ENCODE peak calls at places on chromosomes 1 and 21, in four cellular contexts. P is fibroblast of lung, F is psoas muscle, C is cardiac fibroblast. X is an unnamed sample.

GRCh38 chr1:7046314-7046713 is 261.1 kb downstream of the CAMTA1 start:
- DNase-seq in C (peak; percentile 39), P (peak; percentile 55), F (no peak), X (peak; percentile 40)

GRCh38 chr1:187696092-187696491 is 867.3 kb downstream of the PLA2G4A start:
- DNase-seq in C (peak; percentile 12), F (peak; percentile 16), P (peak; percentile 3), X (no peak)

GRCh38 chr1:85894651-85895050 is 186.4 kb upstream of the ZNHIT6 start:
- DNase-seq in C (peak; percentile 64), F (no peak), P (peak; percentile 62), X (no peak)

GRCh38 chr21:44454747-44455523 is at the start of gene LRRC3:
- DNase-seq in P (peak; percentile 75), F (peak; percentile 88), C (peak; percentile 85), X (peak; percentile 34)

GRCh38 chr1:91124989-91125417 is 103.2 kb upstream of the ZNF644 start:
- DNase-seq in F (no peak), C (no peak), P (no peak), X (no peak)

GRCh38 chr21:43269461-43269860 is 100.7 kb downstream of the CRYAA start:
- DNase-seq in P (no peak), C (no peak), F (peak; percentile 31), X (no peak)

GRCh38 chr1:9892563-9893528 is 17.2 kb downstream of the CTNNBIP1 start:
- DNase-seq in P (peak; percentile 69), F (no peak), C (peak; percentile 81), X (no peak)

GRCh38 chr1:6667139-6667538 is 34.5 kb downstream of the DNAJC11 start:
- DNase-seq in C (no peak), P (no peak), F (no peak), X (no peak)

GRCh38 chr1:167913895-167914502 is at the start of gene ADCY10:
- DNase-seq in F (no peak), C (no peak), P (no peak), X (no peak)

GRCh38 chr21:33492571-33492970 is 1.1 kb upstream of the DNAJC28 start:
- DNase-seq in P (peak; percentile 76), C (peak; percentile 84), F (no peak), X (peak; percentile 47)

GRCh38 chr1:44660176-44660575 is 14.1 kb downstream of the TMEM53 start:
- DNase-seq in P (peak; percentile 57), F (peak; percentile 74), C (no peak), X (peak; percentile 13)

GRCh38 chr1:239212841-239213240 is 173.5 kb upstream of the CHRM3 start:
- DNase-seq in F (no peak), P (no peak), C (no peak), X (no peak)

GRCh38 chr1:147919881-147920280 is 8.3 kb upstream of the GPR89B start:
- DNase-seq in F (no peak), C (peak; percentile 8), P (no peak), X (no peak)